ENCODE peak calls at places on chromosomes 12 and 14, in four cellular contexts. One of them, this sample, is unnamed.

GRCh38 chr12:40031965-40032364 is 73.9 kb downstream of the SLC2A13 start:
- DNase-seq in CD8-positive, alpha-beta memory T cell: no peak
- DNase-seq in fibroblast of mammary gland: peak; percentile 5
- DNase-seq in hepatic stellate cell: no peak
- DNase-seq in this sample: no peak

GRCh38 chr12:85874064-85874463 is at the start of gene NTS:
- DNase-seq in CD8-positive, alpha-beta memory T cell: no peak
- DNase-seq in fibroblast of mammary gland: no peak
- DNase-seq in hepatic stellate cell: no peak
- DNase-seq in this sample: no peak

GRCh38 chr12:115375188-115375991 is 691.4 kb upstream of the TBX3 start:
- DNase-seq in CD8-positive, alpha-beta memory T cell: no peak
- DNase-seq in fibroblast of mammary gland: peak; percentile 78
- DNase-seq in hepatic stellate cell: peak; percentile 43
- DNase-seq in this sample: peak; percentile 62

GRCh38 chr12:9127484-9127883 is 11.8 kb upstream of the A2M start:
- DNase-seq in hepatic stellate cell: no peak
- DNase-seq in CD8-positive, alpha-beta memory T cell: no peak
- DNase-seq in fibroblast of mammary gland: no peak
- DNase-seq in this sample: no peak

GRCh38 chr14:51596473-51596870 is 55.2 kb upstream of the FRMD6 start:
- DNase-seq in hepatic stellate cell: no peak
- DNase-seq in fibroblast of mammary gland: no peak
- DNase-seq in CD8-positive, alpha-beta memory T cell: no peak
- DNase-seq in this sample: no peak

GRCh38 chr14:103161054-103161397 is 37.8 kb downstream of the TNFAIP2 start:
- DNase-seq in fibroblast of mammary gland: no peak
- DNase-seq in CD8-positive, alpha-beta memory T cell: no peak
- DNase-seq in hepatic stellate cell: peak; percentile 29
- DNase-seq in this sample: peak; percentile 76

GRCh38 chr12:52183544-52183910 is 8.3 kb downstream of the KRT80 start:
- DNase-seq in hepatic stellate cell: no peak
- DNase-seq in fibroblast of mammary gland: no peak
- DNase-seq in CD8-positive, alpha-beta memory T cell: no peak
- DNase-seq in this sample: no peak

GRCh38 chr14:85531594-85532391 is 1.8 kb downstream of the FLRT2 start:
- DNase-seq in fibroblast of mammary gland: peak; percentile 85
- DNase-seq in hepatic stellate cell: no peak
- DNase-seq in CD8-positive, alpha-beta memory T cell: no peak
- DNase-seq in this sample: peak; percentile 88

GRCh38 chr14:64438181-64438839 is 27.0 kb upstream of the AKAP5 start:
- DNase-seq in fibroblast of mammary gland: peak; percentile 84
- DNase-seq in hepatic stellate cell: peak; percentile 80
- DNase-seq in CD8-positive, alpha-beta memory T cell: no peak
- DNase-seq in this sample: peak; percentile 95

GRCh38 chr14:49972840-49973239 is 80.0 kb downstream of the ARF6 start:
- DNase-seq in CD8-positive, alpha-beta memory T cell: no peak
- DNase-seq in hepatic stellate cell: peak; percentile 62
- DNase-seq in fibroblast of mammary gland: peak; percentile 91
- DNase-seq in this sample: peak; percentile 83

GRCh38 chr14:104149617-104150141 is 11.3 kb downstream of the KIF26A start:
- DNase-seq in fibroblast of mammary gland: no peak
- DNase-seq in hepatic stellate cell: no peak
- DNase-seq in CD8-positive, alpha-beta memory T cell: no peak
- DNase-seq in this sample: no peak

GRCh38 chr14:53979747-53980642 is 23.4 kb upstream of the BMP4 start:
- DNase-seq in CD8-positive, alpha-beta memory T cell: no peak
- DNase-seq in hepatic stellate cell: peak; percentile 59
- DNase-seq in fibroblast of mammary gland: peak; percentile 82
- DNase-seq in this sample: peak; percentile 78

GRCh38 chr14:80658733-80659132 is 282.8 kb downstream of the CEP128 start:
- DNase-seq in fibroblast of mammary gland: no peak
- DNase-seq in hepatic stellate cell: no peak
- DNase-seq in CD8-positive, alpha-beta memory T cell: no peak
- DNase-seq in this sample: no peak

GRCh38 chr14:63710497-63710896 is 17.4 kb downstream of the SGPP1 start:
- DNase-seq in CD8-positive, alpha-beta memory T cell: no peak
- DNase-seq in fibroblast of mammary gland: no peak
- DNase-seq in hepatic stellate cell: no peak
- DNase-seq in this sample: no peak

GRCh38 chr14:26873556-26873955 is 275.7 kb upstream of the NOVA1 start:
- DNase-seq in CD8-positive, alpha-beta memory T cell: no peak
- DNase-seq in hepatic stellate cell: no peak
- DNase-seq in fibroblast of mammary gland: no peak
- DNase-seq in this sample: no peak

GRCh38 chr14:88248606-88249005 is 74.5 kb downstream of the KCNK10 start:
- DNase-seq in fibroblast of mammary gland: peak; percentile 0
- DNase-seq in hepatic stellate cell: no peak
- DNase-seq in CD8-positive, alpha-beta memory T cell: no peak
- DNase-seq in this sample: no peak

GRCh38 chr12:74317078-74317581 is 220.5 kb upstream of the ATXN7L3B start:
- DNase-seq in fibroblast of mammary gland: peak; percentile 28
- DNase-seq in CD8-positive, alpha-beta memory T cell: no peak
- DNase-seq in hepatic stellate cell: no peak
- DNase-seq in this sample: no peak

GRCh38 chr14:35482994-35483515 is 50.9 kb upstream of the INSM2 start:
- DNase-seq in CD8-positive, alpha-beta memory T cell: no peak
- DNase-seq in fibroblast of mammary gland: peak; percentile 8
- DNase-seq in hepatic stellate cell: no peak
- DNase-seq in this sample: no peak

GRCh38 chr12:2309647-2310046 is 256.9 kb downstream of the CACNA1C start:
- DNase-seq in CD8-positive, alpha-beta memory T cell: no peak
- DNase-seq in fibroblast of mammary gland: no peak
- DNase-seq in hepatic stellate cell: no peak
- DNase-seq in this sample: no peak

GRCh38 chr12:122951406-122951805 is 14.9 kb downstream of the ABCB9 start:
- DNase-seq in hepatic stellate cell: no peak
- DNase-seq in fibroblast of mammary gland: peak; percentile 71
- DNase-seq in CD8-positive, alpha-beta memory T cell: no peak
- DNase-seq in this sample: no peak

GRCh38 chr14:91368681-91369416 is 48.8 kb downstream of the CCDC88C start:
- DNase-seq in fibroblast of mammary gland: no peak
- DNase-seq in hepatic stellate cell: no peak
- DNase-seq in CD8-positive, alpha-beta memory T cell: no peak
- DNase-seq in this sample: no peak

GRCh38 chr14:94028450-94028826 is 2.3 kb downstream of the OTUB2 start:
- DNase-seq in CD8-positive, alpha-beta memory T cell: no peak
- DNase-seq in hepatic stellate cell: no peak
- DNase-seq in fibroblast of mammary gland: no peak
- DNase-seq in this sample: no peak

GRCh38 chr12:55996715-55997534 is at the start of gene SUOX:
- DNase-seq in CD8-positive, alpha-beta memory T cell: no peak
- DNase-seq in fibroblast of mammary gland: peak; percentile 96
- DNase-seq in hepatic stellate cell: peak; percentile 100
- DNase-seq in this sample: peak; percentile 96

GRCh38 chr12:109169676-109170075 is 53.3 kb downstream of the ACACB start:
- DNase-seq in CD8-positive, alpha-beta memory T cell: no peak
- DNase-seq in hepatic stellate cell: no peak
- DNase-seq in fibroblast of mammary gland: no peak
- DNase-seq in this sample: no peak

This sample was measured in AG10803.